ENCODE peak calls at places on chromosome 4, in five cellular contexts. U, L, D, P and I are unnamed samples.

GRCh38 chr4:119788334-119789266 is 160.0 kb upstream of the PDE5A start:
- DNase-seq in U (no peak), D (no peak), L (no peak), P (no peak), I (no peak)

GRCh38 chr4:128347930-128348660 is 60.5 kb upstream of the PGRMC2 start:
- DNase-seq in P (no peak), D (no peak), U (no peak), L (no peak), I (no peak)

GRCh38 chr4:951186-951585 is 18.9 kb downstream of the TMEM175 start:
- DNase-seq in L (no peak), U (no peak), P (peak; percentile 3), D (no peak), I (no peak)

GRCh38 chr4:84498203-84499026 is 677 bp downstream of the NKX6-1 start:
- DNase-seq in P (peak; percentile 38), L (no peak), D (no peak), U (no peak), I (no peak)

GRCh38 chr4:47525154-47525819 is 40.2 kb downstream of the ATP10D start:
- DNase-seq in D (no peak), U (no peak), P (no peak), L (peak; percentile 49), I (no peak)

GRCh38 chr4:93444860-93445259 is 383.7 kb upstream of the ATOH1 start:
- DNase-seq in D (no peak), U (no peak), P (no peak), L (no peak), I (no peak)

GRCh38 chr4:106444557-106444956 is 76.0 kb upstream of the GIMD1 start:
- DNase-seq in U (no peak), D (no peak), L (no peak), P (no peak), I (no peak)

GRCh38 chr4:180898305-180898704 is 1344.9 kb upstream of the TENM3 start:
- DNase-seq in U (no peak), L (no peak), P (no peak), D (no peak), I (no peak)

GRCh38 chr4:155085843-155086530 is 122.4 kb upstream of the NPY2R start:
- DNase-seq in D (no peak), U (no peak), P (no peak), L (no peak), I (no peak)

GRCh38 chr4:174707897-174708296 is 121.2 kb downstream of the GLRA3 start:
- DNase-seq in L (no peak), U (no peak), P (no peak), D (no peak), I (no peak)

GRCh38 chr4:168560184-168560834 is 63.5 kb downstream of the PALLD start:
- DNase-seq in P (no peak), L (no peak), D (no peak), U (no peak), I (no peak)

GRCh38 chr4:139028191-139028661 is 12.6 kb downstream of the NOCT start:
- DNase-seq in D (no peak), L (no peak), U (peak; percentile 93), P (no peak), I (no peak)

GRCh38 chr4:11471613-11472012 is 42.9 kb upstream of the HS3ST1 start:
- DNase-seq in U (no peak), D (no peak), L (peak; percentile 17), P (no peak), I (peak; percentile 80)

GRCh38 chr4:143253156-143253555 is 68.4 kb downstream of the USP38 start:
- DNase-seq in P (no peak), U (no peak), L (no peak), D (no peak), I (no peak)

GRCh38 chr4:10108818-10109783 is 7.5 kb downstream of the WDR1 start:
- DNase-seq in L (no peak), P (peak; percentile 34), U (no peak), D (no peak), I (no peak)
- H3K4me3 ChIP-seq in L (no peak overlapping the region), P (no peak overlapping the region), U (no peak overlapping the region), D (no peak overlapping the region), I (no peak overlapping the region)

DNA sequence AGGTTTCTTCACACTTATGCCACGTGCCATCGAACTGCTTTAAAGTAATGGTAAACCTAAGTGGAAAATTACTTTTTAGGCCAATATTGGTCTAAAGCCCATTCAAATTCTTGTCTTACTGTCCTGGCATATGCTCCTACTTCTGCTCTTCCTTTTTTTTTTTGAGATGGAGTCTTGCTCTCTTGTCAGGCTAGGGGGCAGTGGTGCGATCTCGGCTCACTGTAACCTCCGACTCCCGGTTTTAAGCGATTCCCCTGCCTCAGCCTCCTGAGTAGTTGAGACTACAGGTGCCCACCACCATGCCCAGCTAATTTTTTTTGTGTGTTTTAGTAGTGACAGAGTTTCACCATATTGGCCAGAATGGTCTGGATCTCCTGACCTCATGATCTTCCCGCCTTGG is 129.0 kb upstream of the TECRL start:
- DNase-seq in P (no peak), L (no peak), D (no peak), U (no peak), I (no peak)
- TF ChIP-seq CTCF in P (no peak), L (no peak), D (no peak), U (no peak), I (no peak)

GRCh38 chr4:94491322-94491721 is 39.6 kb downstream of the PDLIM5 start:
- DNase-seq in D (no peak), L (no peak), P (no peak), U (no peak), I (no peak)

GRCh38 chr4:94490437-94490836 is 38.7 kb downstream of the PDLIM5 start:
- DNase-seq in U (no peak), P (no peak), D (no peak), L (no peak), I (no peak)

GRCh38 chr4:94489075-94489474 is 37.3 kb downstream of the PDLIM5 start:
- DNase-seq in D (no peak), P (no peak), U (no peak), L (no peak), I (no peak)

GRCh38 chr4:94486372-94486801 is 34.6 kb downstream of the PDLIM5 start:
- DNase-seq in D (peak; percentile 35), U (no peak), L (no peak), P (no peak), I (no peak)

GRCh38 chr4:94488667-94489066 is 36.9 kb downstream of the PDLIM5 start:
- DNase-seq in D (no peak), U (no peak), P (no peak), L (no peak), I (no peak)
- H3K4me3 ChIP-seq in D (no peak overlapping the region), U (no peak overlapping the region), P (no peak overlapping the region), L (no peak overlapping the region), I (no peak overlapping the region)

DNA sequence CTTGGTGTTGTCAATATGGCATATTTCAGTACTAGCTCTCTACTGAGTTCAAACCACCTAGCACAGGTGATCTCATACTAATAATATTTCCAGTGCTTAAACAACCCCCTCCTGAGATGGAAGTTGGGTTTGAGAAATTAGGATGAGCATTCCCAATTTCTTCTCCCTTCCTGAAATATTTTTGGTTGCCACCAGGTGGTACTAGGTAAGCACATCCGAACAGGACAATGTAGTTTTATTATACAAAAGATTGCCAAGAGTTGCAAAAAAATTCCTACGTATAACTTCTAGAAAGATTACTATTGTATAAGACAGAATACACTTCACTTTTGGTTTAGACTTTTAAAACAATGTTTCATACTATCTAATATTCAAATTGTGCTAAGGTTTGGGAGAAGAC is 484.5 kb downstream of the PACRGL start:
- DNase-seq in D (no peak), U (no peak), P (no peak), L (no peak), I (no peak)
- TF ChIP-seq CTCF in D (no peak), U (no peak), P (no peak), L (no peak), I (no peak)

GRCh38 chr4:68905598-68906237 is 45.9 kb downstream of the UGT2A3 start:
- DNase-seq in P (no peak), U (no peak), D (no peak), L (no peak), I (no peak)

GRCh38 chr4:68906238-68907137 is 45.1 kb downstream of the UGT2A3 start:
- DNase-seq in U (no peak), P (peak; percentile 49), L (no peak), D (no peak), I (no peak)

GRCh38 chr4:68907788-68908700 is 43.6 kb downstream of the UGT2A3 start:
- DNase-seq in D (no peak), U (no peak), P (no peak), L (no peak), I (no peak)

GRCh38 chr4:68907230-68907629 is 44.4 kb downstream of the UGT2A3 start:
- DNase-seq in P (no peak), D (no peak), L (no peak), U (no peak), I (no peak)

DNA sequence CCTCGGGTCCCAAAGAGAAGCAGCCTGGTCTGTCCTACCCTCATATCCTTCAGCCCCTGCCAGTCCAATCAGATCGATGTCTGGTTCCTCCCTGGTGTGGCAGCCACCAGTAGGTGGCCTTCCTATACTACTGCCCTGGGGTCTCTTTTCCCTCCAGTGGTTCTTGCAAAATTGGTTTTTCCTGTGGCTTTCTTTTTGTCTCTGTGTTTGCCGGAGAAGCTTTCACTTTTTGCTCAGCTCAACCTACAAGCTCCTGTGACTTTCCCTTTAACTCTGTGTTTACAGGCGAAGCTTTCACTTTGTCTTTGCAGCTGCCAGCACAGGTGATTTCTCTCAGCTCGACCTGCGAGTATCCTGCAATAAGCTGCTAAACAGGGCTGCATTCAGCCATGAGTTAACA is 46.8 kb downstream of the UGT2A3 start:
- DNase-seq in U (no peak), P (peak; percentile 43), D (no peak), L (no peak), I (peak; percentile 52)
- H3K4me3 ChIP-seq in U (no peak overlapping the region), P (no peak overlapping the region), D (no peak overlapping the region), L (no peak overlapping the region), I (no peak overlapping the region)

GRCh38 chr4:109930469-109930868 is 17.8 kb downstream of the EGF start:
- DNase-seq in L (no peak), P (no peak), U (no peak), D (no peak), I (no peak)

GRCh38 chr4:109931318-109931717 is 18.6 kb downstream of the EGF start:
- DNase-seq in L (no peak), P (no peak), U (no peak), D (no peak), I (no peak)

GRCh38 chr4:109925396-109925795 is 12.7 kb downstream of the EGF start:
- DNase-seq in P (no peak), D (no peak), U (no peak), L (no peak), I (no peak)

GRCh38 chr4:109928327-109929045 is 15.8 kb downstream of the EGF start:
- DNase-seq in U (no peak), L (no peak), P (no peak), D (no peak), I (no peak)

DNA sequence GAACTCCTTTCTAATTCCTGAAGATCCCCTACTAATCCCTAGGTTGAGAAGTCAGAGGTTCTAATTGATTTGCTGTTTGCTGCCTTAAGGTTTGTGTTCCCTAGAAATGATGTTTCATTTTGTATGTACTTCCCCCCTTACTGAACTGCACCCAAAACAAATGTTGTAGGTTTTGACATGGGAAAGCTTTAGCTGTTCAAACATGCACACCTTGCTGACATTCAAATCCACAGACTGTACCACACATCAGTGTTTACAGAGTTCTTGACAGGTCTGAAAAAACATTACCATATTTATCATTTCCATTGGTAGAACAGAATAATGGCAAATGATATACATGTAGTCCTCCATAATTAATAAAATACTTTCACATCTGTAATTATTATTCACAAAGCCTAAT is 18.2 kb downstream of the EGF start:
- DNase-seq in P (no peak), U (no peak), L (no peak), D (no peak), I (no peak)
- TF ChIP-seq CTCF in P (no peak), U (no peak), L (no peak), D (no peak), I (no peak)